ENCODE peak calls at places on chromosomes 11 and 22, in six cellular contexts. I is progenitor cell of endocrine pancreas; N is HFFc6; H is GM12865; Y is CD4-positive, alpha-beta T cell; A is suprapubic skin. W is an unnamed sample.

GRCh38 chr11:74783241-74783871 is 34.7 kb downstream of the RNF169 start:
- DNase-seq in I (no peak), N (peak), H (peak), Y (no peak), A (no peak), W (peak)

GRCh38 chr22:37249946-37250345 is 5.9 kb upstream of the RAC2 start:
- DNase-seq in I (no peak), N (no peak), H (peak), Y (no peak), A (no peak), W (no peak)

GRCh38 chr11:2138075-2138435 is 1.1 kb downstream of the IGF2 start:
- DNase-seq in I (no peak), N (no peak), H (no peak), Y (no peak), A (no peak), W (no peak)

GRCh38 chr11:48037709-48038468 is 57.5 kb downstream of the PTPRJ start:
- DNase-seq in I (no peak), N (no peak), H (no peak), Y (no peak), A (no peak), W (peak)

GRCh38 chr22:49369726-49370717 is 457.7 kb downstream of the BRD1 start:
- DNase-seq in I (peak), N (no peak), H (no peak), Y (no peak), A (peak), W (no peak)

GRCh38 chr11:61298663-61299244 is 3.6 kb upstream of the VWCE start:
- DNase-seq in I (no peak), N (no peak), H (no peak), Y (no peak), A (no peak), W (no peak)

GRCh38 chr11:84541711-84542340 is 1085.3 kb downstream of the DLG2 start:
- DNase-seq in I (no peak), N (no peak), H (no peak), Y (no peak), A (no peak), W (peak)

GRCh38 chr11:92211576-92212167 is 12.9 kb upstream of the FAT3 start:
- DNase-seq in I (peak), N (peak), H (no peak), Y (no peak), A (no peak), W (peak)

GRCh38 chr11:15944460-15944859 is 411.9 kb downstream of the SOX6 start:
- DNase-seq in I (no peak), N (peak), H (no peak), Y (no peak), A (no peak), W (no peak)

GRCh38 chr11:121591405-121592033 is 138.8 kb upstream of the SORL1-AS1 start:
- DNase-seq in I (peak), N (peak), H (peak), Y (peak), A (peak), W (peak)

GRCh38 chr11:65008873-65009272 is 5.1 kb upstream of the ARL2 start:
- DNase-seq in I (no peak), N (no peak), H (no peak), Y (no peak), A (no peak), W (no peak)

GRCh38 chr11:2519517-2519878 is 74.7 kb downstream of the KCNQ1 start:
- DNase-seq in I (no peak), N (no peak), H (no peak), Y (no peak), A (no peak), W (no peak)

GRCh38 chr11:11239959-11240358 is 113.1 kb downstream of the CSNK2A3 start:
- DNase-seq in I (no peak), N (no peak), H (no peak), Y (no peak), A (no peak), W (no peak)

GRCh38 chr11:31340903-31341572 is 28.5 kb downstream of the DCDC1 start:
- DNase-seq in I (no peak), N (peak), H (peak), Y (no peak), A (no peak), W (peak)

GRCh38 chr11:46679252-46680163 is 20.9 kb downstream of the ARHGAP1 start:
- DNase-seq in I (no peak), N (no peak), H (no peak), Y (no peak), A (no peak), W (no peak)

GRCh38 chr22:25880524-25880923 is 138.5 kb downstream of the MYO18B start:
- DNase-seq in I (no peak), N (no peak), H (peak), Y (no peak), A (no peak), W (no peak)

GRCh38 chr11:75277991-75278790 is 37.6 kb downstream of the TPBGL start:
- DNase-seq in I (no peak), N (no peak), H (no peak), Y (no peak), A (no peak), W (no peak)

GRCh38 chr11:15801126-15801525 is 555.2 kb downstream of the SOX6 start:
- DNase-seq in I (no peak), N (no peak), H (no peak), Y (no peak), A (no peak), W (no peak)

GRCh38 chr11:33936745-33937612 is 45.1 kb upstream of the LMO2 start:
- DNase-seq in I (no peak), N (peak), H (no peak), Y (no peak), A (peak), W (peak)

GRCh38 chr22:37623075-37624016 is 14.7 kb downstream of the GGA1 start:
- DNase-seq in I (peak), N (peak), H (peak), Y (peak), A (no peak), W (peak)

GRCh38 chr11:61960532-61960931 is 6.9 kb downstream of the FTH1 start:
- DNase-seq in I (no peak), N (no peak), H (no peak), Y (no peak), A (no peak), W (no peak)

GRCh38 chr11:62337682-62338181 is 484 bp downstream of the ASRGL1 start:
- DNase-seq in I (peak), N (no peak), H (peak), Y (no peak), A (peak), W (no peak)

GRCh38 chr11:117458275-117459120 is 130.8 kb downstream of the CEP164 start:
- DNase-seq in I (no peak), N (no peak), H (peak), Y (no peak), A (no peak), W (no peak)

GRCh38 chr11:19648321-19648720 is 64.3 kb upstream of the NAV2 start:
- DNase-seq in I (no peak), N (no peak), H (no peak), Y (no peak), A (no peak), W (no peak)

GRCh38 chr11:126348806-126349582 is 6.5 kb upstream of the ST3GAL4 start:
- DNase-seq in I (no peak), N (peak), H (no peak), Y (no peak), A (no peak), W (peak)

GRCh38 chr11:111001986-111002616 is 243.4 kb upstream of the POU2AF2 start:
- DNase-seq in I (no peak), N (peak), H (no peak), Y (no peak), A (no peak), W (peak)

GRCh38 chr11:19327280-19327679 is 86.5 kb upstream of the E2F8 start:
- DNase-seq in I (no peak), N (no peak), H (no peak), Y (no peak), A (no peak), W (no peak)

GRCh38 chr11:64268687-64269379 is 15.6 kb downstream of the BAD start:
- DNase-seq in I (no peak), N (peak), H (peak), Y (no peak), A (no peak), W (peak)

GRCh38 chr22:27405672-27406388 is 395.7 kb downstream of the MN1 start:
- DNase-seq in I (peak), N (peak), H (peak), Y (no peak), A (no peak), W (peak)

GRCh38 chr11:41461057-41461681 is 1.7 kb upstream of the LRRC4C start:
- DNase-seq in I (no peak), N (no peak), H (peak), Y (no peak), A (no peak), W (peak)
- TF ChIP-seq CTCF in I (peak), N (peak), H (peak), Y (peak), A (peak), W (peak)

GRCh38 chr11:77508031-77508430 is 34.1 kb upstream of the PAK1 start:
- DNase-seq in I (no peak), N (no peak), H (no peak), Y (no peak), A (no peak), W (no peak)
- TF ChIP-seq CTCF in I (peak), N (peak), H (no peak), Y (no peak), A (no peak), W (peak)

GRCh38 chr11:129987950-129988349 is 14.7 kb downstream of the PRDM10 start:
- DNase-seq in I (no peak), N (no peak), H (no peak), Y (no peak), A (no peak), W (no peak)

GRCh38 chr11:129996113-129996870 is 6.3 kb downstream of the PRDM10 start:
- DNase-seq in I (no peak), N (no peak), H (no peak), Y (no peak), A (no peak), W (no peak)

GRCh38 chr11:129989437-129989836 is 13.2 kb downstream of the PRDM10 start:
- DNase-seq in I (no peak), N (no peak), H (no peak), Y (no peak), A (no peak), W (no peak)

GRCh38 chr11:129995163-129995562 is 7.5 kb downstream of the PRDM10 start:
- DNase-seq in I (no peak), N (no peak), H (no peak), Y (no peak), A (no peak), W (no peak)

DNA sequence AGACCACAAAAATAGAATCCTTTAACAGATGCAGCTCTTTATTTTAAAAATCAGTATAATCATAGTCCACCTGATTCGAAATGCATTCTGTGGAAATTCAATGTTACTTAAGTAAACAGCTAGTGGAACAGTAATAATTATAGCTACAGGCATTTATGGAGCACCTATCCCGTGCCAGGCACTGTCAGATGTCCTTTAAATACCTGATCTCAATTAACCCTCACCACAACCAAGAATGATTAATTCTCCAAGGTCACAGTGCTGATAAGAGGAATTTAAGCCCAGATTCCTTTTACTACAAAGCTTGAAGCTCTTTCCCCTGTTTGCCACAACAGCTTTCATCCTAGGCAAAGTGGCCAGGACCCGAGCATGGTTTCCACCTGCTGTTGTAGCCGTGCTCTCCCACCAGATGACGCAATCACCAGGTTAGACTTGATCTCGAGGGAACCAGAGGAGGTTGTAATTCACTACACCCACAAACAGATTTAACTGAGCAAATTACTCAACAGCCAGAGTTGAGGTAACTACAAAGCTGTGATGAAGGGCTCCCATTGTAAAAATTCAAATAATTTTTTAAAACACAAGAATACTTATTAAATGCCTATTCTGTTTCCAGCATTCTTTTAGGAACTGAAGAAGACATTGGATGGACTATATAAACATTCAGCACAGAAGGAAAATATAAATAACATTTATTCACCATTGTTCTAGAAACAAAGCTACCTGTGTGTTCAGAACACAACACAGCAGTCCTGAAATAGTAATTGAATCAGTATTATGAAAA is 10.3 kb downstream of the PRDM10 start:
- DNase-seq in I (no peak), N (peak), H (peak), Y (peak), A (no peak), W (peak)
- TF ChIP-seq CTCF in I (peak), N (peak), H (peak), Y (peak), A (peak), W (no peak)

DNA sequence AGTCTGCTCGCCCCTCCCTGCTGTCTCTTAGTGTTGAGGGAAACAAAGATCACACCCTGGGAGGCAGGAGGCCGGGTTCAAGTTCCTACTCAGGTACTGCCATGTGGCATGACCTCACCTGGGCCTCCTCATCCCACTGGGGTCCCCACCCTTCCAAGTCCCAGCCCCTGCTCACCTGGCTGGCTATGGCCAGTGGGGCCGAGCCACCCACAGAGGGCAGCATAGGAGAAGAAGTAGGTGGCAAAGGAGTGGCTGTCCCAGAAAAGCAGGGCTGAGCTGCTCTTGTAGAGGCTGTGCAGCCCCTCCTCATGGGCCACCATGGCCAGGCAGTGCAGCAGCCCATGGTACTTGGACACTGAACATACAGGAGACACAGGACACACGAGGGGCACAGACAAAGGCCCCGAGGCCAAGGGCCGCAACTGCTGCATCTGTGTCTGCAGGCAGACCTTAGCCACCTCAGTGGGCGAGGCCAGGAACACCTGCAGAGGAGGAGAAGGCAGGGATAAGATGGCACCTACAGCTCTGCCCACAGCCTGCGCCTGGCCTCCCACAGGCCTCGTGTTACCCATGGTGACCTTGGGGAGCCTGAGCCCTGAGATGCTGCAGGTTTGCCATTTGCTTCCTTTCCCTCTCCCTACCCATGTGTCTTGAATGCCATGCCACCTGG is 50.6 kb upstream of the MPEG1 start:
- DNase-seq in I (no peak), N (no peak), H (peak), Y (peak), A (no peak), W (no peak)
- TF ChIP-seq CTCF in I (peak), N (no peak), H (peak), Y (peak), A (no peak), W (no peak)

GRCh38 chr22:29165336-29166060 is 40.2 kb upstream of the EMID1 start:
- DNase-seq in I (no peak), N (no peak), H (peak), Y (no peak), A (peak), W (no peak)
- TF ChIP-seq CTCF in I (no peak), N (no peak), H (no peak), Y (no peak), A (no peak), W (no peak)

DNA sequence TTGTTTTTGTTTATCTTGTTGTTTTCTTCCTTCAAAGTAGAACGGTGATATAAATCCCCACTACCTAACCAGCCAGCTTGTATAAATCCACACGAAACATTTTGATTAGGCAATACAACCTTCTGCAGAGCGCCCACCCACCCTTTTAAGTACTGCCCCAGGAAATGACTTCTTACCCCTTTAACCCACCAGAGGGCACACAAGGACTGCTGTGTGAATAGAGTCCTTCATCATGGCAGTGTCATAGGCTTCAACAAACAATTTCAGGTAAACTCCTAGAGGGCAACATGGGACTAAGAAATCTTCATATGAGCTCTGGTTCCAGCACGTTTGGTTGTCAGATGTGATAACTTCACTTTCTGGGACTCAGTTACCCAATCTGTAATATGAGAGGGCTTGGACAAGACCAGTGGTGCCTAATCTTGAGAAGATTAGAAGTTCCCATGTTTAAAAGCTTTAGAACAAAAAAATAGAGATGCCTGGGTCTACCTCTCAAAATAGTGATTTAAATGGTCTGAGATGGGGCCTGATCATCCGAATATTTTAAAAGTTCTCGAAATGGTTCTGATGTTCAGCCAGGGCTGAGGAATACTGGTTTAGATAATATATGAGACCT is 56.1 kb downstream of the PIWIL4 start:
- DNase-seq in I (peak), N (peak), H (peak), Y (peak), A (no peak), W (peak)
- TF ChIP-seq CTCF in I (peak), N (peak), H (peak), Y (peak), A (peak), W (peak)

W was measured in fibroblast of mammary gland.